ENCODE peak calls at places on chromosomes 16 and 17, in seven cellular contexts. One of them, this sample, is unnamed.

GRCh38 chr16:49292413-49292812 is 10.8 kb upstream of the CBLN1 start:
- DNase-seq in GM23338: no peak
- DNase-seq in renal cortical epithelial cell: no peak
- DNase-seq in activated CD8-positive, alpha-beta T cell treated with anti-CD3 and anti-CD28 coated beads, Interleukin-2, amount 10 ng/mL, durations not matched to agents 7 days and 5 days: no peak
- DNase-seq in NK-92 treated with Interleukin-12 subunit alpha and Interleukin-12 subunit beta, amount 100 ng/mL, for 24 hours: no peak
- DNase-seq in WERI-Rb-1: no peak
- DNase-seq in Daoy: no peak
- DNase-seq in this sample: no peak

GRCh38 chr17:30378191-30378796 is 433 bp upstream of the CPD start:
- DNase-seq in activated CD8-positive, alpha-beta T cell treated with anti-CD3 and anti-CD28 coated beads, Interleukin-2, amount 10 ng/mL, durations not matched to agents 7 days and 5 days: peak; percentile 68
- DNase-seq in GM23338: peak; percentile 37
- DNase-seq in WERI-Rb-1: no peak
- DNase-seq in renal cortical epithelial cell: no peak
- DNase-seq in Daoy: no peak
- DNase-seq in NK-92 treated with Interleukin-12 subunit alpha and Interleukin-12 subunit beta, amount 100 ng/mL, for 24 hours: no peak
- DNase-seq in this sample: no peak

GRCh38 chr17:48113201-48113676 is 5.7 kb downstream of the SNX11 start:
- DNase-seq in GM23338: no peak
- DNase-seq in WERI-Rb-1: no peak
- DNase-seq in renal cortical epithelial cell: no peak
- DNase-seq in activated CD8-positive, alpha-beta T cell treated with anti-CD3 and anti-CD28 coated beads, Interleukin-2, amount 10 ng/mL, durations not matched to agents 7 days and 5 days: peak; percentile 81
- DNase-seq in NK-92 treated with Interleukin-12 subunit alpha and Interleukin-12 subunit beta, amount 100 ng/mL, for 24 hours: no peak
- DNase-seq in Daoy: no peak
- DNase-seq in this sample: no peak

GRCh38 chr17:48546187-48546923 is 1.4 kb upstream of the HOXB2 start:
- DNase-seq in NK-92 treated with Interleukin-12 subunit alpha and Interleukin-12 subunit beta, amount 100 ng/mL, for 24 hours: no peak
- DNase-seq in activated CD8-positive, alpha-beta T cell treated with anti-CD3 and anti-CD28 coated beads, Interleukin-2, amount 10 ng/mL, durations not matched to agents 7 days and 5 days: no peak
- DNase-seq in WERI-Rb-1: no peak
- DNase-seq in GM23338: peak; percentile 80
- DNase-seq in Daoy: no peak
- DNase-seq in renal cortical epithelial cell: no peak
- DNase-seq in this sample: peak; percentile 22

GRCh38 chr16:5349661-5350060 is 252.1 kb upstream of the EEF2KMT start:
- DNase-seq in WERI-Rb-1: peak; percentile 70
- DNase-seq in activated CD8-positive, alpha-beta T cell treated with anti-CD3 and anti-CD28 coated beads, Interleukin-2, amount 10 ng/mL, durations not matched to agents 7 days and 5 days: no peak
- DNase-seq in renal cortical epithelial cell: no peak
- DNase-seq in GM23338: peak; percentile 43
- DNase-seq in NK-92 treated with Interleukin-12 subunit alpha and Interleukin-12 subunit beta, amount 100 ng/mL, for 24 hours: no peak
- DNase-seq in Daoy: no peak
- DNase-seq in this sample: no peak

GRCh38 chr17:57448288-57449283 is 192.3 kb downstream of the MSI2 start:
- DNase-seq in NK-92 treated with Interleukin-12 subunit alpha and Interleukin-12 subunit beta, amount 100 ng/mL, for 24 hours: no peak
- DNase-seq in renal cortical epithelial cell: peak; percentile 36
- DNase-seq in WERI-Rb-1: no peak
- DNase-seq in Daoy: no peak
- DNase-seq in activated CD8-positive, alpha-beta T cell treated with anti-CD3 and anti-CD28 coated beads, Interleukin-2, amount 10 ng/mL, durations not matched to agents 7 days and 5 days: no peak
- DNase-seq in GM23338: no peak
- DNase-seq in this sample: no peak

GRCh38 chr16:75304521-75305363 is 53.3 kb upstream of the BCAR1 start:
- DNase-seq in Daoy: peak; percentile 82
- DNase-seq in GM23338: no peak
- DNase-seq in NK-92 treated with Interleukin-12 subunit alpha and Interleukin-12 subunit beta, amount 100 ng/mL, for 24 hours: no peak
- DNase-seq in WERI-Rb-1: no peak
- DNase-seq in activated CD8-positive, alpha-beta T cell treated with anti-CD3 and anti-CD28 coated beads, Interleukin-2, amount 10 ng/mL, durations not matched to agents 7 days and 5 days: no peak
- DNase-seq in renal cortical epithelial cell: peak; percentile 92
- DNase-seq in this sample: no peak

GRCh38 chr17:31093866-31094599 is 744 bp upstream of the NF1 start:
- DNase-seq in activated CD8-positive, alpha-beta T cell treated with anti-CD3 and anti-CD28 coated beads, Interleukin-2, amount 10 ng/mL, durations not matched to agents 7 days and 5 days: no peak
- DNase-seq in WERI-Rb-1: peak; percentile 55
- DNase-seq in Daoy: no peak
- DNase-seq in NK-92 treated with Interleukin-12 subunit alpha and Interleukin-12 subunit beta, amount 100 ng/mL, for 24 hours: no peak
- DNase-seq in GM23338: peak; percentile 21
- DNase-seq in renal cortical epithelial cell: no peak
- DNase-seq in this sample: no peak

GRCh38 chr16:76345093-76345735 is 68.0 kb downstream of the CNTNAP4 start:
- DNase-seq in Daoy: peak; percentile 33
- DNase-seq in activated CD8-positive, alpha-beta T cell treated with anti-CD3 and anti-CD28 coated beads, Interleukin-2, amount 10 ng/mL, durations not matched to agents 7 days and 5 days: no peak
- DNase-seq in GM23338: no peak
- DNase-seq in renal cortical epithelial cell: no peak
- DNase-seq in NK-92 treated with Interleukin-12 subunit alpha and Interleukin-12 subunit beta, amount 100 ng/mL, for 24 hours: no peak
- DNase-seq in WERI-Rb-1: no peak
- DNase-seq in this sample: no peak

GRCh38 chr17:49130891-49131290 is 1.7 kb upstream of the B4GALNT2 start:
- DNase-seq in NK-92 treated with Interleukin-12 subunit alpha and Interleukin-12 subunit beta, amount 100 ng/mL, for 24 hours: no peak
- DNase-seq in activated CD8-positive, alpha-beta T cell treated with anti-CD3 and anti-CD28 coated beads, Interleukin-2, amount 10 ng/mL, durations not matched to agents 7 days and 5 days: no peak
- DNase-seq in GM23338: no peak
- DNase-seq in renal cortical epithelial cell: peak; percentile 21
- DNase-seq in Daoy: no peak
- DNase-seq in WERI-Rb-1: no peak
- DNase-seq in this sample: no peak

GRCh38 chr17:31581022-31581483 is 189.6 kb downstream of the RAB11FIP4 start:
- DNase-seq in activated CD8-positive, alpha-beta T cell treated with anti-CD3 and anti-CD28 coated beads, Interleukin-2, amount 10 ng/mL, durations not matched to agents 7 days and 5 days: no peak
- DNase-seq in WERI-Rb-1: no peak
- DNase-seq in GM23338: no peak
- DNase-seq in NK-92 treated with Interleukin-12 subunit alpha and Interleukin-12 subunit beta, amount 100 ng/mL, for 24 hours: no peak
- DNase-seq in Daoy: peak; percentile 94
- DNase-seq in renal cortical epithelial cell: peak; percentile 82
- DNase-seq in this sample: peak; percentile 88

GRCh38 chr16:84751947-84752346 is 52.1 kb downstream of the USP10 start:
- DNase-seq in WERI-Rb-1: no peak
- DNase-seq in activated CD8-positive, alpha-beta T cell treated with anti-CD3 and anti-CD28 coated beads, Interleukin-2, amount 10 ng/mL, durations not matched to agents 7 days and 5 days: no peak
- DNase-seq in Daoy: no peak
- DNase-seq in GM23338: no peak
- DNase-seq in NK-92 treated with Interleukin-12 subunit alpha and Interleukin-12 subunit beta, amount 100 ng/mL, for 24 hours: peak; percentile 7
- DNase-seq in renal cortical epithelial cell: no peak
- DNase-seq in this sample: no peak

GRCh38 chr17:77637807-77638182 is 320.7 kb upstream of the TNRC6C start:
- DNase-seq in renal cortical epithelial cell: no peak
- DNase-seq in NK-92 treated with Interleukin-12 subunit alpha and Interleukin-12 subunit beta, amount 100 ng/mL, for 24 hours: no peak
- DNase-seq in WERI-Rb-1: no peak
- DNase-seq in activated CD8-positive, alpha-beta T cell treated with anti-CD3 and anti-CD28 coated beads, Interleukin-2, amount 10 ng/mL, durations not matched to agents 7 days and 5 days: no peak
- DNase-seq in Daoy: no peak
- DNase-seq in GM23338: peak; percentile 52
- DNase-seq in this sample: no peak

GRCh38 chr17:11996722-11997146 is 541 bp downstream of the ZNF18 start:
- DNase-seq in activated CD8-positive, alpha-beta T cell treated with anti-CD3 and anti-CD28 coated beads, Interleukin-2, amount 10 ng/mL, durations not matched to agents 7 days and 5 days: peak; percentile 71
- DNase-seq in WERI-Rb-1: peak; percentile 46
- DNase-seq in NK-92 treated with Interleukin-12 subunit alpha and Interleukin-12 subunit beta, amount 100 ng/mL, for 24 hours: peak; percentile 32
- DNase-seq in Daoy: no peak
- DNase-seq in GM23338: peak; percentile 70
- DNase-seq in renal cortical epithelial cell: peak; percentile 32
- DNase-seq in this sample: peak; percentile 75

GRCh38 chr17:78611636-78612035 is 34.4 kb upstream of the DNAH17 start:
- DNase-seq in Daoy: peak; percentile 48
- DNase-seq in GM23338: no peak
- DNase-seq in NK-92 treated with Interleukin-12 subunit alpha and Interleukin-12 subunit beta, amount 100 ng/mL, for 24 hours: no peak
- DNase-seq in activated CD8-positive, alpha-beta T cell treated with anti-CD3 and anti-CD28 coated beads, Interleukin-2, amount 10 ng/mL, durations not matched to agents 7 days and 5 days: no peak
- DNase-seq in renal cortical epithelial cell: no peak
- DNase-seq in WERI-Rb-1: no peak
- DNase-seq in this sample: peak; percentile 85

GRCh38 chr17:7015587-7016020 is 3.2 kb downstream of the RNASEK start:
- DNase-seq in renal cortical epithelial cell: no peak
- DNase-seq in activated CD8-positive, alpha-beta T cell treated with anti-CD3 and anti-CD28 coated beads, Interleukin-2, amount 10 ng/mL, durations not matched to agents 7 days and 5 days: peak; percentile 54
- DNase-seq in Daoy: peak; percentile 39
- DNase-seq in NK-92 treated with Interleukin-12 subunit alpha and Interleukin-12 subunit beta, amount 100 ng/mL, for 24 hours: no peak
- DNase-seq in WERI-Rb-1: no peak
- DNase-seq in GM23338: no peak
- DNase-seq in this sample: no peak

GRCh38 chr17:20999841-21000532 is 42.8 kb downstream of the USP22 start:
- DNase-seq in GM23338: no peak
- DNase-seq in Daoy: no peak
- DNase-seq in NK-92 treated with Interleukin-12 subunit alpha and Interleukin-12 subunit beta, amount 100 ng/mL, for 24 hours: no peak
- DNase-seq in WERI-Rb-1: no peak
- DNase-seq in renal cortical epithelial cell: no peak
- DNase-seq in activated CD8-positive, alpha-beta T cell treated with anti-CD3 and anti-CD28 coated beads, Interleukin-2, amount 10 ng/mL, durations not matched to agents 7 days and 5 days: no peak
- DNase-seq in this sample: no peak

GRCh38 chr16:76970087-76970744 is 220.8 kb upstream of the MON1B start:
- DNase-seq in activated CD8-positive, alpha-beta T cell treated with anti-CD3 and anti-CD28 coated beads, Interleukin-2, amount 10 ng/mL, durations not matched to agents 7 days and 5 days: no peak
- DNase-seq in GM23338: no peak
- DNase-seq in Daoy: peak; percentile 65
- DNase-seq in WERI-Rb-1: no peak
- DNase-seq in renal cortical epithelial cell: peak; percentile 57
- DNase-seq in NK-92 treated with Interleukin-12 subunit alpha and Interleukin-12 subunit beta, amount 100 ng/mL, for 24 hours: no peak
- DNase-seq in this sample: no peak

GRCh38 chr17:49471089-49471683 is 23.9 kb upstream of the NGFR start:
- DNase-seq in Daoy: no peak
- DNase-seq in WERI-Rb-1: no peak
- DNase-seq in activated CD8-positive, alpha-beta T cell treated with anti-CD3 and anti-CD28 coated beads, Interleukin-2, amount 10 ng/mL, durations not matched to agents 7 days and 5 days: no peak
- DNase-seq in NK-92 treated with Interleukin-12 subunit alpha and Interleukin-12 subunit beta, amount 100 ng/mL, for 24 hours: no peak
- DNase-seq in GM23338: peak; percentile 52
- DNase-seq in renal cortical epithelial cell: no peak
- DNase-seq in this sample: no peak

GRCh38 chr16:22397931-22398330 is 23.5 kb upstream of the CDR2 start:
- DNase-seq in GM23338: no peak
- DNase-seq in NK-92 treated with Interleukin-12 subunit alpha and Interleukin-12 subunit beta, amount 100 ng/mL, for 24 hours: no peak
- DNase-seq in renal cortical epithelial cell: no peak
- DNase-seq in activated CD8-positive, alpha-beta T cell treated with anti-CD3 and anti-CD28 coated beads, Interleukin-2, amount 10 ng/mL, durations not matched to agents 7 days and 5 days: no peak
- DNase-seq in Daoy: no peak
- DNase-seq in WERI-Rb-1: no peak
- DNase-seq in this sample: no peak

GRCh38 chr17:49497147-49498036 is 2.3 kb downstream of the NGFR start:
- DNase-seq in Daoy: peak; percentile 38
- DNase-seq in renal cortical epithelial cell: no peak
- DNase-seq in activated CD8-positive, alpha-beta T cell treated with anti-CD3 and anti-CD28 coated beads, Interleukin-2, amount 10 ng/mL, durations not matched to agents 7 days and 5 days: no peak
- DNase-seq in WERI-Rb-1: peak; percentile 81
- DNase-seq in NK-92 treated with Interleukin-12 subunit alpha and Interleukin-12 subunit beta, amount 100 ng/mL, for 24 hours: no peak
- DNase-seq in GM23338: peak; percentile 87
- DNase-seq in this sample: peak; percentile 78

GRCh38 chr17:41836550-41837196 is 641 bp upstream of the NT5C3B start:
- DNase-seq in WERI-Rb-1: no peak
- DNase-seq in NK-92 treated with Interleukin-12 subunit alpha and Interleukin-12 subunit beta, amount 100 ng/mL, for 24 hours: no peak
- DNase-seq in activated CD8-positive, alpha-beta T cell treated with anti-CD3 and anti-CD28 coated beads, Interleukin-2, amount 10 ng/mL, durations not matched to agents 7 days and 5 days: no peak
- DNase-seq in renal cortical epithelial cell: no peak
- DNase-seq in Daoy: no peak
- DNase-seq in GM23338: no peak
- DNase-seq in this sample: no peak